ENCODE peak calls at places on chromosome 21, in seven cellular contexts. One of them, this sample, is unnamed.

GRCh38 chr21:27035791-27036190 is 68.9 kb upstream of the ADAMTS5 start:
- DNase-seq in nephron progenitor cell: no peak
- DNase-seq in posterior cingulate gyrus: no peak
- DNase-seq in NCI-H2081: no peak
- DNase-seq in CD8-positive, alpha-beta memory T cell: no peak
- DNase-seq in kidney: no peak
- DNase-seq in foreskin fibroblast: no peak
- DNase-seq in this sample: no peak

GRCh38 chr21:37208056-37208705 is 59.0 kb downstream of the VPS26C start:
- DNase-seq in nephron progenitor cell: no peak
- DNase-seq in posterior cingulate gyrus: peak; percentile 76
- DNase-seq in NCI-H2081: no peak
- DNase-seq in CD8-positive, alpha-beta memory T cell: no peak
- DNase-seq in kidney: peak; percentile 88
- DNase-seq in foreskin fibroblast: peak; percentile 13
- DNase-seq in this sample: peak; percentile 63

GRCh38 chr21:29034678-29035077 is 10.2 kb downstream of the USP16 start:
- DNase-seq in nephron progenitor cell: no peak
- DNase-seq in posterior cingulate gyrus: no peak
- DNase-seq in NCI-H2081: no peak
- DNase-seq in CD8-positive, alpha-beta memory T cell: no peak
- DNase-seq in kidney: no peak
- DNase-seq in foreskin fibroblast: no peak
- DNase-seq in this sample: no peak

GRCh38 chr21:33490991-33491372 is 534 bp downstream of the DNAJC28 start:
- DNase-seq in nephron progenitor cell: no peak
- DNase-seq in posterior cingulate gyrus: no peak
- DNase-seq in NCI-H2081: peak; percentile 30
- DNase-seq in CD8-positive, alpha-beta memory T cell: no peak
- DNase-seq in kidney: no peak
- DNase-seq in foreskin fibroblast: no peak
- DNase-seq in this sample: no peak

GRCh38 chr21:42093991-42094417 is 22.9 kb downstream of the UMODL1 start:
- DNase-seq in nephron progenitor cell: no peak
- DNase-seq in posterior cingulate gyrus: no peak
- DNase-seq in NCI-H2081: no peak
- DNase-seq in CD8-positive, alpha-beta memory T cell: no peak
- DNase-seq in kidney: peak; percentile 86
- DNase-seq in foreskin fibroblast: peak; percentile 82
- DNase-seq in this sample: no peak

GRCh38 chr21:38323721-38324591 is 67.2 kb downstream of the KCNJ15 start:
- DNase-seq in nephron progenitor cell: peak; percentile 10
- DNase-seq in posterior cingulate gyrus: no peak
- DNase-seq in NCI-H2081: peak; percentile 17
- DNase-seq in CD8-positive, alpha-beta memory T cell: no peak
- DNase-seq in kidney: no peak
- DNase-seq in foreskin fibroblast: peak; percentile 95
- DNase-seq in this sample: no peak

GRCh38 chr21:33541105-33541711 is 709 bp downstream of the GART start:
- DNase-seq in nephron progenitor cell: no peak
- DNase-seq in posterior cingulate gyrus: no peak
- DNase-seq in NCI-H2081: no peak
- DNase-seq in CD8-positive, alpha-beta memory T cell: no peak
- DNase-seq in kidney: no peak
- DNase-seq in foreskin fibroblast: peak; percentile 3
- DNase-seq in this sample: no peak

GRCh38 chr21:45108808-45109800 is 34.7 kb downstream of the ADARB1 start:
- DNase-seq in nephron progenitor cell: no peak
- DNase-seq in posterior cingulate gyrus: no peak
- DNase-seq in NCI-H2081: no peak
- DNase-seq in CD8-positive, alpha-beta memory T cell: no peak
- DNase-seq in kidney: no peak
- DNase-seq in foreskin fibroblast: no peak
- DNase-seq in this sample: no peak

GRCh38 chr21:42097860-42098259 is 26.7 kb downstream of the UMODL1 start:
- DNase-seq in nephron progenitor cell: no peak
- DNase-seq in posterior cingulate gyrus: no peak
- DNase-seq in NCI-H2081: peak; percentile 47
- DNase-seq in CD8-positive, alpha-beta memory T cell: no peak
- DNase-seq in kidney: peak; percentile 37
- DNase-seq in foreskin fibroblast: peak; percentile 97
- DNase-seq in this sample: no peak

GRCh38 chr21:42820513-42821465 is 58.5 kb downstream of the WDR4 start:
- DNase-seq in nephron progenitor cell: no peak
- DNase-seq in posterior cingulate gyrus: no peak
- DNase-seq in NCI-H2081: no peak
- DNase-seq in CD8-positive, alpha-beta memory T cell: no peak
- DNase-seq in kidney: no peak
- DNase-seq in foreskin fibroblast: no peak
- DNase-seq in this sample: no peak